ENCODE peak calls at places on chromosomes 13 and 19, in four cellular contexts. T is stimulated activated CD4-positive, alpha-beta T cell treated with anti-CD3 and anti-CD28 coated beads, Interleukin-4, amount 100 ng/mL, for 1 hour; X is fibroblast of pulmonary artery; J is AG09319. D is an unnamed sample.

GRCh38 chr19:33063356-33064116 is 1.2 kb downstream of the RHPN2 start:
- DNase-seq in J (no peak), X (peak), T (no peak), D (no peak)

GRCh38 chr13:21238267-21238666 is 61.8 kb downstream of the MRPL57 start:
- DNase-seq in X (no peak), T (no peak), J (no peak), D (no peak)

GRCh38 chr13:20182231-20182846 is 10.4 kb downstream of the GJB2 start:
- DNase-seq in J (no peak), X (peak), T (peak), D (peak)

GRCh38 chr13:92187378-92187989 is 789.1 kb downstream of the GPC5 start:
- DNase-seq in T (no peak), J (no peak), X (peak), D (no peak)

GRCh38 chr19:55312621-55313117 is 12.5 kb downstream of the TMEM150B start:
- DNase-seq in T (no peak), X (no peak), J (no peak), D (no peak)

GRCh38 chr13:111852701-111853100 is 214.2 kb upstream of the SOX1 start:
- DNase-seq in J (no peak), T (no peak), X (no peak), D (no peak)

GRCh38 chr19:33463194-33463593 is 58.4 kb downstream of the PEPD start:
- DNase-seq in X (no peak), T (no peak), J (no peak), D (no peak)

GRCh38 chr13:48302920-48303330 is 626 bp upstream of the RB1 start:
- DNase-seq in X (no peak), J (peak), T (no peak), D (no peak)

GRCh38 chr19:30718728-30719127 is 346.5 kb downstream of the ZNF536 start:
- DNase-seq in X (no peak), J (no peak), T (no peak), D (no peak)

GRCh38 chr13:94556016-94556415 is 39.9 kb downstream of the TGDS start:
- DNase-seq in T (no peak), X (no peak), J (no peak), D (no peak)

GRCh38 chr13:36131215-36131930 is at the start of gene DCLK1:
- DNase-seq in T (no peak), J (peak), X (peak), D (no peak)

GRCh38 chr13:33606692-33607091 is 211.3 kb upstream of the RFC3 start:
- DNase-seq in J (no peak), T (no peak), X (peak), D (no peak)

GRCh38 chr13:85738696-85739320 is 60.4 kb downstream of the SLITRK6 start:
- DNase-seq in X (no peak), J (no peak), T (no peak), D (no peak)

GRCh38 chr13:49220035-49220855 is at the start of gene MLNR:
- DNase-seq in J (no peak), T (peak), X (no peak), D (no peak)

GRCh38 chr19:2426661-2427322 is 594 bp downstream of the TIMM13 start:
- DNase-seq in T (peak), X (peak), J (no peak), D (no peak)

GRCh38 chr19:20325151-20325550 is 158.1 kb downstream of the ZNF486 start:
- DNase-seq in X (no peak), J (no peak), T (no peak), D (no peak)

GRCh38 chr13:110973007-110973700 is 58.3 kb upstream of the ANKRD10 start:
- DNase-seq in X (peak), T (no peak), J (no peak), D (peak)

GRCh38 chr13:112747256-112747655 is 57.4 kb downstream of the ATP11A start:
- DNase-seq in X (no peak), J (no peak), T (no peak), D (no peak)

GRCh38 chr19:12840091-12841079 is 2.1 kb downstream of the MAST1 start:
- DNase-seq in J (no peak), T (peak), X (peak), D (no peak)

D was measured in pulmonary artery endothelial cell.